ENCODE peak calls at places on chromosomes 3 and 15, in seven cellular contexts. Y, E, B, R, S, W and K are unnamed samples.

GRCh38 chr3:29429055-29429454 is 148.2 kb downstream of the RBMS3 start:
- DNase-seq in W (no peak), B (no peak), R (no peak), E (no peak), S (no peak), Y (no peak), K (no peak)

GRCh38 chr15:80615783-80616391 is 79.2 kb upstream of the ABHD17C start:
- DNase-seq in E (no peak), B (no peak), S (no peak), Y (no peak), R (peak; percentile 56), W (peak; percentile 69), K (peak; percentile 94)

GRCh38 chr15:77988386-77989301 is 88.9 kb downstream of the TBC1D2B start:
- DNase-seq in Y (no peak), B (no peak), E (no peak), S (no peak), W (no peak), R (peak; percentile 52), K (peak; percentile 2)

GRCh38 chr3:144197582-144197981 is 226.0 kb downstream of the DIPK2A start:
- DNase-seq in S (no peak), R (no peak), E (no peak), B (no peak), W (no peak), Y (no peak), K (peak; percentile 50)

GRCh38 chr3:189270248-189270832 is 98.6 kb downstream of the TPRG1 start:
- DNase-seq in B (no peak), R (peak; percentile 58), W (peak; percentile 71), E (no peak), Y (peak; percentile 72), S (peak; percentile 69), K (peak; percentile 78)

GRCh38 chr15:63104727-63105126 is 16.9 kb upstream of the LACTB start:
- DNase-seq in E (no peak), Y (no peak), S (no peak), R (no peak), B (no peak), W (no peak), K (no peak)

GRCh38 chr15:74333093-74333492 is 34.4 kb downstream of the CYP11A1 start:
- DNase-seq in Y (no peak), E (no peak), S (no peak), W (no peak), R (no peak), B (no peak), K (no peak)

GRCh38 chr3:15267502-15267901 is 61.5 kb downstream of the CAPN7 start:
- DNase-seq in W (no peak), S (no peak), R (no peak), E (no peak), B (no peak), Y (no peak), K (no peak)

GRCh38 chr15:94324117-94324826 is 92.9 kb downstream of the MCTP2 start:
- DNase-seq in S (no peak), R (peak; percentile 61), B (peak; percentile 55), Y (peak; percentile 73), E (peak; percentile 17), W (peak; percentile 53), K (peak; percentile 52)

GRCh38 chr3:68878962-68879361 is 53.4 kb downstream of the TAFA4 start:
- DNase-seq in Y (peak; percentile 48), W (no peak), B (no peak), R (no peak), S (no peak), E (no peak), K (no peak)

GRCh38 chr3:21195203-21195602 is 555.8 kb downstream of the ZNF385D start:
- DNase-seq in W (no peak), B (no peak), R (no peak), S (no peak), E (no peak), Y (no peak), K (no peak)

GRCh38 chr15:93308026-93308670 is 219.1 kb upstream of the RGMA start:
- DNase-seq in S (no peak), B (no peak), Y (no peak), R (no peak), W (no peak), E (no peak), K (no peak)

GRCh38 chr3:35529337-35529736 is 110.0 kb upstream of the ARPP21 start:
- DNase-seq in B (no peak), Y (no peak), E (no peak), S (no peak), W (no peak), R (no peak), K (no peak)

GRCh38 chr3:36393563-36393962 is 13.3 kb downstream of the STAC start:
- DNase-seq in E (no peak), S (no peak), W (no peak), B (no peak), R (no peak), Y (no peak), K (no peak)

GRCh38 chr15:33871911-33872760 is 96.2 kb upstream of the CHRM5 start:
- DNase-seq in W (no peak), R (no peak), Y (peak; percentile 63), E (no peak), S (no peak), B (no peak), K (no peak)

GRCh38 chr15:45126535-45127158 is 3.0 kb downstream of the DUOXA1 start:
- DNase-seq in E (no peak), B (peak; percentile 46), Y (peak; percentile 38), W (peak; percentile 60), S (no peak), R (no peak), K (peak; percentile 30)

DNA sequence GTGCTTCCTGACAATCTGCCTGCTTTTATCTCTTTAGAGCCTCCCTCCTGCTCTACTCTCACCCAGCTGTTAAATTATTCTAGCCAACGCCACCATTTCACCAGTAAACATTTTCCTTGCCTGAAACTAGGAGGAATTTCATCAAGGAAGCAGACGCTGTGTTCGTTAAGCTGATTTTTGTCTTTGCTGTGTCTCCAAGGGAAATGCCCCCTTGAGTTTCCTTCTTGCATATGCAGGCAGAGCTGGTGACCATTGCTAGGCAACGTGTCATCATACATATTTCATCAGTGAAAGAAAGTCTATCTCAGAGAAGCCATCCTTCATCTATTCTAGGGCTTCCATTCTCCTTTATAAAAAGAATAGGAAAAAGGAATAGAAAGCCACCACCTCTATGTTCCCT is 87.0 kb upstream of the ST8SIA2 start:
- DNase-seq in R (no peak), E (no peak), W (no peak), B (no peak), S (no peak), Y (peak; percentile 60), K (no peak)
- TF ChIP-seq CTCF in R (no peak), E (no peak), W (no peak), B (no peak), S (no peak), Y (no peak), K (no peak)

GRCh38 chr3:8529197-8529637 is 27.6 kb downstream of the LMCD1 start:
- DNase-seq in S (no peak), R (peak; percentile 31), W (no peak), Y (no peak), B (no peak), E (no peak), K (no peak)
- H3K4me1 ChIP-seq in S (peaks cover 66% of the 10 kb centered on the region), R (peaks cover 14% of the 10 kb centered on the region), W (peaks cover 30% of the 10 kb centered on the region), Y (no peaks in the 10 kb centered on the region), B (no peaks in the 10 kb centered on the region), E (no peaks in the 10 kb centered on the region), K (peaks cover 18% of the 10 kb centered on the region)

DNA sequence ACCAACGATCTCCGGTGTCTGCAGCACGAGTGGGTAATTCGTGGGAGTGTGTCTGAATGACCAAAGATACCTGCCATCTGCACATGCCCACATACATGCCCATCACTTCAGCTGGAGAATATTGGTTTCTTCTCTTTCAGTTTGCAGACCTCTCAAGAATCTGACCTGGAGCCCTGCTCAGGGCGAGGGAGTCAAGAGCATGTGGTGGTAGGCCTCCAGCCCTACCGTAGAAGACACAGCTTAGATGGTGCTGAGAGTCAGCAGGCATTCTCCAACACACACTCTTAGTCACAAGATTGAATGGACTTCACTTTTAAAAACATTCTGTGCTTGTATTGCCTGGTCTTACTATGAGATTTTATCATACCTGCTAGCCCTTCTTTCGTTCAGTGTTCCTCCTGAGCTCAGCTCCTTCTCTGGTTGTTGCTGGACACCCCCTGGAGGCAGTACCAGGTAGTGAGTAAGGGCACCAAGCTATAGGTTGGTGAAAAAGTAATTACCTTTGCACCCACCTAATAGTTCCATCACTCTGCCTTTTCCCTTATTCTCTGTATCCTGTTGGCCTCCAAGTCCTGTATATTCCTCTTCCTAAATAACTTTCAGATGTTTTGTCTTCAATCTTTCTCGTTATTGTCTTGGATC is 252.0 kb downstream of the CACNA2D3 start:
- DNase-seq in R (peak; percentile 31), W (peak; percentile 55), E (no peak), Y (peak; percentile 54), B (no peak), S (no peak), K (peak; percentile 66)
- TF ChIP-seq CTCF in R (peak; percentile 29), W (no peak), E (no peak), Y (peak; percentile 53), B (no peak), S (peak; percentile 16), K (peak; percentile 22)

GRCh38 chr3:177554900-177555759 is 357.8 kb upstream of the TBL1XR1 start:
- DNase-seq in R (no peak), Y (no peak), S (no peak), E (no peak), B (no peak), W (no peak), K (peak; percentile 56)

GRCh38 chr3:177551431-177551836 is 354.2 kb upstream of the TBL1XR1 start:
- DNase-seq in Y (no peak), S (no peak), W (no peak), R (no peak), E (no peak), B (no peak), K (no peak)

GRCh38 chr3:177552051-177552450 is 354.8 kb upstream of the TBL1XR1 start:
- DNase-seq in W (no peak), S (no peak), E (no peak), R (no peak), B (no peak), Y (no peak), K (no peak)

GRCh38 chr3:177553012-177553411 is 355.7 kb upstream of the TBL1XR1 start:
- DNase-seq in S (no peak), B (no peak), Y (no peak), E (no peak), R (no peak), W (no peak), K (no peak)

DNA sequence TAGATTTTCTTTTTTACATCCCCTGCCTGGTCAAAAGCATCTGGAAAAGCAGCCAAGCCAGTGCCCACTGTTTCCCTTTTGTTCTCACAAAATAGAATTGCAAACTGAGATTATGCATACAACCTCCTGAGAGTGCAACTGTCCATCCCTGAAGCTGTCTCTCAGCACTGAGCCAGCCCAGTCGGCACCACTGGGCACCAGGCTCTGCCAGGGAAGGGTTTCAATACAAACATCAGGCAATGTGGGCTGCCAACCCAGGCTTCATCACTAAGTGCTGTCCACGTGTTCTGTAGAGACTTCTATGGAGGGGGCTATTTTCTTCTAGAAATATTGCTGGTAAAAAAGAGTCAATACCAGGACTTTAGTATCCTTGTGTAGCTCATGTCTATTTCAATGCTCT is 356.3 kb upstream of the TBL1XR1 start:
- DNase-seq in R (no peak), S (no peak), W (no peak), B (no peak), E (no peak), Y (no peak), K (peak; percentile 76)
- H3K4me1 ChIP-seq in R (peaks cover 4% of the 10 kb centered on the region), S (peaks cover 25% of the 10 kb centered on the region), W (no peaks in the 10 kb centered on the region), B (peaks cover 31% of the 10 kb centered on the region), E (no peaks in the 10 kb centered on the region), Y (no peaks in the 10 kb centered on the region), K (peaks cover 44% of the 10 kb centered on the region)